ENCODE peak calls at places on chromosomes 5 and 9, in nine cellular contexts. D, E, Q, S, K, R, G, Y and A are unnamed samples.

GRCh38 chr9:92749934-92750315 is 14.7 kb downstream of the BICD2 start:
- DNase-seq in D (no peak), E (no peak), Q (peak), S (no peak), K (no peak), R (no peak), G (no peak), Y (no peak), A (no peak)

GRCh38 chr9:114285166-114285867 is 37.6 kb upstream of the ORM1 start:
- DNase-seq in D (peak), E (peak), Q (no peak), S (no peak), K (peak), R (no peak), G (peak), Y (peak), A (peak)

GRCh38 chr5:109199294-109199693 is 210.5 kb downstream of the PJA2 start:
- DNase-seq in D (no peak), E (no peak), Q (no peak), S (no peak), K (no peak), R (no peak), G (no peak), Y (no peak), A (peak)

GRCh38 chr9:76926324-76926731 is 20.4 kb upstream of the PRUNE2 start:
- DNase-seq in D (peak), E (no peak), Q (no peak), S (no peak), K (peak), R (no peak), G (peak), Y (no peak), A (no peak)

GRCh38 chr5:9498541-9499497 is 47.1 kb downstream of the SEMA5A start:
- DNase-seq in D (peak), E (no peak), Q (peak), S (no peak), K (peak), R (no peak), G (no peak), Y (no peak), A (peak)

GRCh38 chr5:72465601-72466563 is 41.3 kb downstream of the ZNF366 start:
- DNase-seq in D (peak), E (no peak), Q (no peak), S (peak), K (peak), R (no peak), G (no peak), Y (no peak), A (no peak)

GRCh38 chr5:72160299-72160698 is 53.0 kb downstream of the MAP1B start:
- DNase-seq in D (peak), E (no peak), Q (no peak), S (no peak), K (peak), R (no peak), G (peak), Y (no peak), A (no peak)

GRCh38 chr5:158026248-158027031 is 167.5 kb upstream of the CLINT1 start:
- DNase-seq in D (no peak), E (no peak), Q (no peak), S (no peak), K (no peak), R (no peak), G (peak), Y (no peak), A (peak)

GRCh38 chr9:89528540-89528939 is 30.6 kb upstream of the SEMA4D start:
- DNase-seq in D (no peak), E (peak), Q (no peak), S (no peak), K (no peak), R (no peak), G (no peak), Y (no peak), A (no peak)

GRCh38 chr5:108727639-108728565 is 19.8 kb upstream of the FER start:
- DNase-seq in D (peak), E (peak), Q (peak), S (peak), K (peak), R (peak), G (peak), Y (peak), A (peak)

GRCh38 chr9:23851024-23851629 is 25.1 kb upstream of the ELAVL2 start:
- DNase-seq in D (peak), E (no peak), Q (peak), S (no peak), K (no peak), R (peak), G (peak), Y (peak), A (peak)

GRCh38 chr5:67377651-67378050 is 181.1 kb upstream of the CD180 start:
- DNase-seq in D (no peak), E (no peak), Q (peak), S (no peak), K (no peak), R (no peak), G (no peak), Y (peak), A (no peak)

GRCh38 chr9:124122813-124123462 is 111.4 kb downstream of the LHX2 start:
- DNase-seq in D (no peak), E (no peak), Q (no peak), S (no peak), K (peak), R (no peak), G (peak), Y (no peak), A (no peak)

GRCh38 chr5:142977363-142978051 is 207.3 kb downstream of the ARHGAP26 start:
- DNase-seq in D (peak), E (peak), Q (no peak), S (peak), K (peak), R (no peak), G (peak), Y (no peak), A (peak)

GRCh38 chr5:88732181-88732633 is 150.8 kb downstream of the MEF2C start:
- DNase-seq in D (peak), E (peak), Q (no peak), S (no peak), K (no peak), R (no peak), G (peak), Y (no peak), A (peak)